ENCODE peak calls at places on chromosomes 6 and 20, in four cellular contexts. S is EL, D is fibroblast of lung, L is LoVo. H is an unnamed sample.

GRCh38 chr6:43242908-43243648 is at the start of gene TTBK1:
- DNase-seq in S (no peak), D (no peak), L (no peak), H (no peak)

GRCh38 chr6:10395946-10396577 is 18.8 kb downstream of the TFAP2A start:
- DNase-seq in S (no peak), D (no peak), L (no peak), H (no peak)

GRCh38 chr20:7031222-7031621 is 263.7 kb downstream of the BMP2 start:
- DNase-seq in S (no peak), D (no peak), L (no peak), H (no peak)

GRCh38 chr6:33620158-33620583 is 951 bp upstream of the ITPR3 start:
- DNase-seq in S (peak; percentile 63), D (peak; percentile 35), L (peak; percentile 56), H (no peak)

GRCh38 chr6:87257046-87257445 is 65.3 kb upstream of the SMIM8 start:
- DNase-seq in S (no peak), D (no peak), L (no peak), H (no peak)

GRCh38 chr6:42450314-42451145 is 1.2 kb downstream of the TRERF1 start:
- DNase-seq in S (peak; percentile 45), D (peak; percentile 45), L (no peak), H (no peak)

GRCh38 chr20:61724376-61724775 is 341.3 kb downstream of the TAF4 start:
- DNase-seq in S (peak; percentile 11), D (peak; percentile 18), L (no peak), H (no peak)

GRCh38 chr6:3808759-3809514 is 40.2 kb upstream of the FAM50B start:
- DNase-seq in S (peak; percentile 96), D (peak; percentile 92), L (peak; percentile 77), H (peak; percentile 90)

GRCh38 chr6:2988076-2988425 is 11.6 kb upstream of the NQO2 start:
- DNase-seq in S (no peak), D (no peak), L (no peak), H (no peak)

GRCh38 chr6:34484899-34485298 is 19.0 kb downstream of the PACSIN1 start:
- DNase-seq in S (no peak), D (no peak), L (peak; percentile 38), H (no peak)

GRCh38 chr20:64234291-64234791 is 21.2 kb upstream of the PCMTD2 start:
- DNase-seq in S (no peak), D (no peak), L (no peak), H (no peak)

H was measured in fibroblast of mammary gland.